ENCODE peak calls at places on chromosomes 6 and 20, in six cellular contexts. X is cardiac muscle cell, K is SJSA1, M is ovary, G is heart left ventricle, S is hepatocyte. H is an unnamed sample. For H3K9me3, the result is how much of the 10 kb centered on the place peaks cover.

GRCh38 chr6:36897629-36898028 is 11.9 kb downstream of the C6orf89 start:
- DNase-seq in S (peak), M (no peak), G (no peak), X (no peak), K (no peak), H (no peak)

GRCh38 chr6:43770417-43771209 is 602 bp downstream of the VEGFA start:
- DNase-seq in K (peak), M (peak), X (peak), S (peak), G (peak), H (peak)

GRCh38 chr6:109332748-109333147 is 49.5 kb downstream of the CD164 start:
- DNase-seq in M (no peak), S (peak), X (no peak), K (no peak), G (no peak), H (no peak)

GRCh38 chr6:149440735-149441662 is 40.9 kb downstream of the SUMO4 start:
- DNase-seq in G (no peak), X (no peak), K (no peak), M (no peak), S (no peak), H (no peak)

GRCh38 chr6:30147096-30147495 is 11.2 kb downstream of the TRIM40 start:
- DNase-seq in G (no peak), K (no peak), S (no peak), M (no peak), X (no peak), H (no peak)

GRCh38 chr6:686528-686927 is 6.4 kb downstream of the EXOC2 start:
- DNase-seq in M (no peak), G (no peak), X (peak), S (peak), K (no peak), H (no peak)

GRCh38 chr6:52994789-52995078 is 350 bp downstream of the GSTA4 start:
- DNase-seq in M (peak), G (peak), S (peak), X (no peak), K (no peak), H (no peak)

GRCh38 chr6:123821112-123821511 is 17.4 kb downstream of the NKAIN2 start:
- DNase-seq in K (no peak), M (no peak), X (no peak), S (no peak), G (no peak), H (no peak)

GRCh38 chr20:33883164-33883563 is 72.0 kb downstream of the CHMP4B start:
- DNase-seq in G (no peak), S (no peak), M (no peak), K (no peak), X (no peak), H (no peak)

GRCh38 chr20:62193079-62194025 is 10.5 kb downstream of the MTG2 start:
- DNase-seq in X (no peak), K (no peak), M (no peak), G (no peak), S (no peak), H (no peak)

GRCh38 chr6:151765444-151765886 is 42.0 kb upstream of the ESR1 start:
- DNase-seq in X (peak), M (peak), S (peak), G (no peak), K (peak), H (peak)

GRCh38 chr6:116041934-116042333 is 18.8 kb downstream of the FRK start:
- DNase-seq in X (no peak), S (no peak), G (no peak), M (no peak), K (no peak), H (no peak)

GRCh38 chr6:142152731-142153130 is 5.7 kb downstream of the VTA1 start:
- DNase-seq in M (no peak), S (no peak), G (no peak), K (no peak), X (peak), H (no peak)

GRCh38 chr6:28943557-28944411 is 20.0 kb upstream of the TRIM27 start:
- DNase-seq in G (peak), K (peak), S (peak), X (peak), M (peak), H (no peak)

GRCh38 chr6:97059473-97059872 is 134.9 kb downstream of the KLHL32 start:
- DNase-seq in M (no peak), S (peak), G (no peak), K (no peak), X (peak), H (no peak)

GRCh38 chr20:20371681-20372080 is 3.8 kb downstream of the INSM1 start:
- DNase-seq in M (no peak), K (no peak), X (no peak), G (no peak), S (no peak), H (no peak)

GRCh38 chr20:15482525-15482924 is 1090.7 kb downstream of the KIF16B start:
- DNase-seq in X (no peak), S (no peak), K (no peak), M (no peak), G (no peak), H (no peak)

GRCh38 chr20:63133481-63134091 is 82.3 kb downstream of the YTHDF1 start:
- DNase-seq in G (peak), S (no peak), X (no peak), M (no peak), K (peak), H (no peak)

GRCh38 chr20:32115196-32115767 is 5.8 kb downstream of the TM9SF4 start:
- DNase-seq in X (no peak), K (no peak), S (no peak), M (no peak), G (no peak), H (no peak)

GRCh38 chr6:133837801-133838349 is 51.0 kb upstream of the TCF21 start:
- DNase-seq in S (peak), G (peak), K (no peak), X (peak), M (peak), H (peak)

GRCh38 chr20:6575912-6576391 is 191.5 kb upstream of the BMP2 start:
- DNase-seq in M (no peak), G (no peak), X (peak), K (peak), S (peak), H (no peak)

GRCh38 chr6:5706094-5707033 is 300.4 kb downstream of the NRN1 start:
- DNase-seq in X (peak), M (no peak), S (no peak), G (no peak), K (no peak), H (no peak)

GRCh38 chr6:25301358-25301757 is 22.2 kb downstream of the CARMIL1 start:
- DNase-seq in M (no peak), X (no peak), G (no peak), S (no peak), K (no peak), H (no peak)

GRCh38 chr6:4271761-4272505 is 136.6 kb upstream of the ECI2 start:
- DNase-seq in G (no peak), S (no peak), X (no peak), M (no peak), K (no peak), H (no peak)

GRCh38 chr6:142740449-142740848 is 204.5 kb downstream of the HIVEP2 start:
- DNase-seq in X (no peak), K (no peak), G (no peak), S (no peak), M (no peak), H (no peak)

GRCh38 chr20:57126481-57127092 is 139.9 kb downstream of the BMP7 start:
- DNase-seq in M (no peak), K (no peak), G (no peak), S (peak), X (no peak), H (no peak)

GRCh38 chr6:79737172-79737571 is 106.0 kb downstream of the SH3BGRL2 start:
- DNase-seq in X (peak), G (no peak), K (no peak), S (peak), M (no peak), H (no peak)

GRCh38 chr6:107571354-107571753 is 81.4 kb downstream of the SOBP start:
- DNase-seq in S (no peak), X (no peak), M (no peak), K (no peak), G (no peak), H (no peak)

GRCh38 chr6:150418825-150419594 is 50.2 kb downstream of the IYD start:
- DNase-seq in S (peak), X (peak), G (peak), M (peak), K (peak), H (peak)

GRCh38 chr6:89079611-89080213 is 839 bp upstream of the PNRC1 start:
- DNase-seq in X (peak), G (peak), S (peak), K (no peak), M (peak), H (peak)

GRCh38 chr6:4489538-4489937 is 286.7 kb upstream of the CDYL start:
- DNase-seq in G (no peak), K (no peak), M (no peak), X (no peak), S (peak), H (no peak)

GRCh38 chr20:17873410-17874270 is 95.0 kb downstream of the SNX5 start:
- DNase-seq in K (peak), M (peak), S (peak), X (peak), G (peak), H (no peak)

GRCh38 chr6:18388252-18388651 is 1.1 kb downstream of the RNF144B start:
- DNase-seq in K (no peak), X (no peak), M (no peak), S (no peak), G (no peak), H (no peak)

GRCh38 chr6:80366721-80367120 is 260.2 kb downstream of the BCKDHB start:
- DNase-seq in S (peak), G (peak), K (no peak), M (peak), X (peak), H (no peak)

GRCh38 chr20:51639206-51639832 is 96.8 kb upstream of the NFATC2 start:
- DNase-seq in S (peak), X (peak), G (peak), K (peak), M (peak), H (no peak)

GRCh38 chr6:170279977-170280688 is 10.7 kb downstream of the DLL1 start:
- DNase-seq in X (peak), G (peak), S (peak), K (no peak), M (peak), H (peak)

DNA sequence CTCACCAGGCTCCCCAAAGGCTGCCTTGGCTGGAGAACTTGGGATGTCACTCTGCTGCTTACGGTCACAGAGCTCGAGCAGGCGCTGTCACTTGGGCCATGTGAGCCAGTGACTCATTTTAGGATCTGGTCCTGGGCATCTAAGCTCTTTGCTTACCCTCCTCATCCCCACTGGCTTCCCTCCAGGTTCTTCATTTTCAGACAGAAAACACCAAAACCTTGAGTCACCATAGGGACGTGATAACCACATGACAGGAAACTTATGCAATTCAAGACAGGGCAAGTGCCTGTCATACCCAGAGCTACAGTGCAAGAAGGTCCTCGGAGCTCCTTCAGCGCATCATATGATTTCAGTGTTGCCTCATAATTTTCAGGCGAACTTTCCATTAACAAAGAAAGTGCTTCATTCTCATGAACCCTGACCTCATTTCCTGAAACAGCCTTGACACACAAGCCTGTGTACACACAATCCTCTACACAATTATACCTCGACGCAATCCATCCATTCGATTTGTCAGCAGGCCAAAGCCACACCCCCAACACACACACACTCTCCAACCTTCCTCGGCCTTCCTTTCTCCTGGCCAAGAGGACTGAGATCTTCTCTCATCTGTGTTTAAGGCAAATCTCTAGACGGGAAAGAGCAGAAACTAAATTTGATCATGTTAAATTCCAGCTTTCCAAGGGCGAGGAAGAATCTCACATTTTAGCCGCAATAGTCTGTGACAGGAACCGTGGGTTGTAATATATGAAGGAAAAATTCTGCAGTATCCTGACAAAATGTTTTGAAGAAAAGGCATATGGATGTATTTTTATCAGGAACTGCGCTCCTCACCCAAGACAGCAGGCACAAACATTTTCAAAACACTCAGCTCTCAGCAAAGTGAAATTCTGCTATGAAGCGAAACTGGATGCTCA is 25.3 kb downstream of the TBC1D7 start:
- DNase-seq in G (no peak), S (peak), X (peak), M (peak), K (peak), H (peak)
- H3K27ac ChIP-seq in G (peak), S (peak), X (peak), M (no peak), K (peak), H (peak)

GRCh38 chr6:111157412-111157811 is 70.1 kb downstream of the SLC16A10 start:
- DNase-seq in S (no peak), G (no peak), M (no peak), K (no peak), X (no peak), H (peak)

GRCh38 chr6:111159628-111160027 is 72.3 kb downstream of the SLC16A10 start:
- DNase-seq in G (no peak), K (no peak), M (no peak), S (no peak), X (no peak), H (no peak)

GRCh38 chr6:111161650-111162049 is 74.3 kb downstream of the SLC16A10 start:
- DNase-seq in M (no peak), K (no peak), S (no peak), X (no peak), G (no peak), H (no peak)

DNA sequence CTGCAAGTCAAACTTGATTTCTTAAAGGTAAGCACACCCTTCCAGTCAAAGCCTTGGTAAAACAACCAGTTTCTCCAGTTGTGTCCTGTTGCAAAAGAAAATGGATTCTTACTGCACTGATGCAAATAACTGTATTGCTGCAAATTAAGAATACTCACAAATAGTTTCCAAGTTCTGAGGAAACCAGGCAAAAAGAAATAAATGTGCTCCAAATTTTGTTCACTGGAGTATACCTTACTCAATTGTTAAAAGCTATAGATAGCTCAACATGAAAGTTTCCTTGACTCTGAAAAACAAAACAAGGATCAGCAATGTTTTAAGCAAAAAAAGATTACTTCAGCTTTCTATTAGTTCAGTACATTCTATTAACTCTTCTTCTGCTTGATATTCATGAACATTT is 75.2 kb downstream of the SLC16A10 start:
- DNase-seq in G (no peak), M (no peak), X (no peak), S (no peak), K (no peak), H (no peak)
- H3K9me3 ChIP-seq in G (under half), M (under half), X (under half), S (under half), K (under half), H (under half)

GRCh38 chr6:136282906-136283305 is 6.7 kb downstream of the BCLAF1 start:
- DNase-seq in M (no peak), G (no peak), S (no peak), X (no peak), K (no peak), H (no peak)
- H3K4me3 ChIP-seq in M (no peak), G (no peak), S (no peak), X (no peak), K (no peak), H (no peak)

GRCh38 chr6:118761643-118762042 is 110.3 kb upstream of the CEP85L start:
- DNase-seq in K (no peak), G (no peak), X (no peak), S (no peak), M (no peak), H (no peak)
- H3K27ac ChIP-seq in K (no peak), G (no peak), X (no peak), S (no peak), M (no peak), H (no peak)

GRCh38 chr20:45752747-45753146 is 30.6 kb downstream of the SPINT4 start:
- DNase-seq in G (no peak), K (no peak), S (no peak), M (no peak), X (no peak), H (no peak)

DNA sequence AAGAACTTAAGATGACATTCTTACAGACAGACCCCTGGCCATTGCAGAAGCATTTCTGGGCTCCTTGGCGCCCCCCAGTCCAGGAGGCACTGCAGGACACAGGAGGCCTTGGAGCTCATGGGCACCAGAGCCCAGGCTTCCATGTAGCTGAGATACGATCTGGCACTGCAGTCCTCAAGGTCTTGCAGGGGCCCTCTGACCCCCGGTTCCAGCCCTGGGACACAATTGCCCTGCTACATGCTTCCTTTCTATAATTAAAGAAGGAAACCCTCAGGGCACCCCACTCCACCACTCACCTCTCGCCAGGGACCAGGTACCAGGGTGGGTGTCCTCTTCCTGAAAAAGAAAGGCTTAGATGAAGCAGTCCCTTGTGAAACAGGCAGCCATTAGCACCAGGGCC is 33.6 kb downstream of the WFDC3 start:
- DNase-seq in X (no peak), K (no peak), G (no peak), S (no peak), M (no peak), H (no peak)
- H3K9me3 ChIP-seq in X (under half), K (under half), G (under half), S (under half), M (under half), H (under half)

GRCh38 chr20:385448-385847 is 4.9 kb downstream of the TRIB3 start:
- DNase-seq in X (no peak), S (no peak), K (no peak), G (no peak), M (no peak), H (no peak)
- H3K4me3 ChIP-seq in X (no peak), S (no peak), K (no peak), G (no peak), M (no peak), H (no peak)

GRCh38 chr6:14499804-14500203 is 382.2 kb downstream of the CD83 start:
- DNase-seq in G (no peak), S (peak), K (peak), X (peak), M (no peak), H (no peak)
- H3K27ac ChIP-seq in G (no peak), S (no peak), K (no peak), X (no peak), M (no peak), H (no peak)

GRCh38 chr6:22521035-22521434 is 48.3 kb upstream of the HDGFL1 start:
- DNase-seq in S (no peak), X (no peak), G (no peak), K (no peak), M (no peak), H (no peak)
- H3K9me3 ChIP-seq in S (under half), X (under half), G (under half), K (under half), M (under half), H (under half)

GRCh38 chr20:23254505-23254904 is 96.1 kb upstream of the NXT1 start:
- DNase-seq in M (no peak), G (no peak), S (no peak), X (no peak), K (no peak), H (no peak)

GRCh38 chr20:23254034-23254433 is 96.6 kb upstream of the NXT1 start:
- DNase-seq in G (no peak), S (no peak), M (no peak), X (no peak), K (no peak), H (no peak)

GRCh38 chr20:23257106-23257761 is 93.4 kb upstream of the NXT1 start:
- DNase-seq in K (no peak), M (no peak), X (peak), S (no peak), G (no peak), H (no peak)

GRCh38 chr20:23255106-23255505 is 95.5 kb upstream of the NXT1 start:
- DNase-seq in X (no peak), K (no peak), G (no peak), M (no peak), S (no peak), H (no peak)

DNA sequence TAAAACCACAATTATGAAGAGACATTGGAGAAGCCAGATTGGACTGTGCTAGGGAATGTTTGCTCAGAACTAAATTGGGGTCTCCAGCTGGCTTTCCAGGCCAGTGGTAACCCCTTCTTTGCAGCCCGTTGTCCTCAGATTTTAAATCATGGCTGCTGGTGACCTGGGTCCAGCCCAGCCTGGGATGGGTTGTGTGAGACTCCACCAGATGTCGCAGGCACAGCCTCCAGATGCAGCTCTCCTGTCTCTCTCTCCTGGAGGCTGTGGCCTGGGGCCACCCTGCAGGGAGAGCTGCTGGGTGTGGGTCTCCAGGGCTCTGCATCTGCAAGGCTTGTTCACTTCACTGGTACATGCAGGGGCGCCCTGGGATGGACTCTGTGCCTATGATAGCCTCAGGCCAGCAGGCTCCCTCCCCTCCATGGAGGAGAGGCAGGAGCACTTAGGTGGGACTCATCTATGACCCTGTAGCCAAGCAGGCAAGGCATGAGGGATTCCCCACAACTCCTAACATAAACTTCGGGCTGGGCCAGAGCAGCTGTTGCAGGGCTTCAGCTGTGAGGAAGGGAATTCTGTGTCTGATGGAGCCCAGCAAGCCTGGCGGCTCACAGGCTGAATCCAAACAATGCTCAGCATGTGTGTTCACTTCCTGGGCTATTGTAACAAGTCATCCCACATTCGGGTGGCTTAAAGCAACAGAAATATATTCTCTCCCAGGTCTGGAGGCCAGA is 94.8 kb upstream of the NXT1 start:
- DNase-seq in M (no peak), G (no peak), K (peak), X (peak), S (no peak), H (no peak)
- H3K4me3 ChIP-seq in M (no peak), G (no peak), K (no peak), X (no peak), S (no peak), H (no peak)